ENCODE peak calls at places on chromosome 2, in six cellular contexts. Q is HTR-8/SVneo, S is Ammon's horn, L is CD14-positive monocyte, U is fibroblast of lung, V is RCC 7860. K is an unnamed sample.

GRCh38 chr2:132815522-132815921 is 145.5 kb upstream of the LYPD1 start:
- DNase-seq in L (no peak), V (peak), S (no peak), U (peak), Q (no peak), K (peak)

GRCh38 chr2:18117592-18117991 is 239.1 kb downstream of the KCNS3 start:
- DNase-seq in L (no peak), U (peak), V (peak), S (no peak), Q (no peak), K (no peak)

GRCh38 chr2:231563378-231563961 is 29.2 kb upstream of the TEX44 start:
- DNase-seq in U (peak), Q (peak), S (peak), V (peak), L (peak), K (peak)

GRCh38 chr2:24978661-24979060 is 6.9 kb upstream of the DNAJC27 start:
- DNase-seq in S (no peak), L (no peak), V (no peak), Q (no peak), U (no peak), K (no peak)

GRCh38 chr2:125711081-125711480 is 944.9 kb upstream of the GYPC start:
- DNase-seq in U (no peak), S (no peak), L (no peak), V (no peak), Q (no peak), K (no peak)

GRCh38 chr2:77161009-77161408 is 361.2 kb downstream of the LRRTM4 start:
- DNase-seq in L (no peak), V (peak), U (peak), Q (no peak), S (no peak), K (peak)

GRCh38 chr2:20314562-20315521 is 35.8 kb downstream of the PUM2 start:
- DNase-seq in U (peak), V (no peak), Q (no peak), L (no peak), S (no peak), K (no peak)

GRCh38 chr2:60152226-60152833 is 401.1 kb downstream of the BCL11A start:
- DNase-seq in U (peak), V (no peak), S (no peak), L (no peak), Q (no peak), K (no peak)

GRCh38 chr2:240797500-240797895 is 22.5 kb downstream of the KIF1A start:
- DNase-seq in S (no peak), U (no peak), V (no peak), L (peak), Q (no peak), K (no peak)

GRCh38 chr2:48952071-48952604 is 196.6 kb upstream of the LHCGR start:
- DNase-seq in S (no peak), Q (no peak), L (no peak), U (no peak), V (no peak), K (no peak)

GRCh38 chr2:62287895-62288589 is 92.1 kb downstream of the B3GNT2 start:
- DNase-seq in U (peak), V (peak), L (peak), S (no peak), Q (peak), K (no peak)

GRCh38 chr2:20156051-20156730 is 68.7 kb downstream of the SDC1 start:
- DNase-seq in U (no peak), L (no peak), V (no peak), S (no peak), Q (no peak), K (no peak)

GRCh38 chr2:101698419-101699190 is 1.1 kb downstream of the MAP4K4 start:
- DNase-seq in S (peak), L (no peak), V (no peak), Q (no peak), U (peak), K (no peak)

GRCh38 chr2:42202299-42203008 is 33.3 kb downstream of the EML4 start:
- DNase-seq in V (no peak), S (no peak), Q (no peak), U (peak), L (no peak), K (no peak)

GRCh38 chr2:174593574-174594203 is 3.9 kb downstream of the WIPF1 start:
- DNase-seq in S (peak), L (peak), V (peak), Q (peak), U (peak), K (no peak)

GRCh38 chr2:70248810-70249438 is 496 bp upstream of the TIA1 start:
- DNase-seq in U (peak), V (peak), S (peak), Q (no peak), L (peak), K (no peak)

GRCh38 chr2:41719756-41720155 is 328.1 kb upstream of the PKDCC start:
- DNase-seq in L (no peak), V (no peak), Q (no peak), U (no peak), S (no peak), K (no peak)

GRCh38 chr2:84375020-84375419 is 84.1 kb downstream of the SUCLG1 start:
- DNase-seq in S (no peak), Q (no peak), U (no peak), L (no peak), V (no peak), K (no peak)

GRCh38 chr2:215843579-215843978 is 169.8 kb downstream of the MREG start:
- DNase-seq in U (peak), Q (peak), V (peak), L (no peak), S (peak), K (peak)

GRCh38 chr2:20562540-20563225 is 88.2 kb downstream of the HS1BP3 start:
- DNase-seq in S (no peak), U (no peak), L (no peak), V (no peak), Q (no peak), K (no peak)

GRCh38 chr2:230891509-230891908 is 26.8 kb downstream of the ITM2C start:
- DNase-seq in U (no peak), S (no peak), L (peak), Q (no peak), V (no peak), K (no peak)

GRCh38 chr2:112794131-112794733 is 9.9 kb upstream of the IL1A start:
- DNase-seq in Q (no peak), S (peak), V (peak), L (peak), U (peak), K (no peak)

GRCh38 chr2:37897511-37897910 is 27.6 kb upstream of the RMDN2 start:
- DNase-seq in Q (no peak), U (no peak), S (no peak), L (no peak), V (no peak), K (no peak)

GRCh38 chr2:11698009-11698922 is 28.3 kb upstream of the NTSR2 start:
- DNase-seq in L (no peak), Q (no peak), U (peak), S (peak), V (peak), K (no peak)

GRCh38 chr2:100303744-100304143 is 18.6 kb downstream of the LONRF2 start:
- DNase-seq in L (no peak), S (no peak), Q (no peak), U (no peak), V (no peak), K (no peak)

GRCh38 chr2:216739035-216739434 is 43.7 kb upstream of the IGFBP5 start:
- DNase-seq in S (no peak), Q (no peak), L (no peak), U (no peak), V (no peak), K (no peak)

GRCh38 chr2:69022548-69022947 is 9.6 kb downstream of the ANTXR1 start:
- DNase-seq in S (no peak), Q (no peak), V (no peak), L (no peak), U (no peak), K (no peak)

GRCh38 chr2:70089946-70090523 is 2.8 kb downstream of the PCBP1 start:
- DNase-seq in V (no peak), Q (no peak), L (no peak), S (no peak), U (no peak), K (no peak)

GRCh38 chr2:70528276-70528675 is 25.4 kb downstream of the TGFA start:
- DNase-seq in Q (no peak), U (no peak), V (no peak), S (no peak), L (no peak), K (no peak)

GRCh38 chr2:206176128-206176527 is 16.4 kb downstream of the EEF1B2 start:
- DNase-seq in Q (no peak), V (no peak), U (peak), S (peak), L (no peak), K (no peak)

GRCh38 chr2:120673571-120674061 is 62.1 kb upstream of the GLI2 start:
- DNase-seq in Q (no peak), L (no peak), S (no peak), U (no peak), V (no peak), K (no peak)

GRCh38 chr2:195498839-195499490 is 158.1 kb upstream of the SLC39A10 start:
- DNase-seq in S (no peak), U (peak), L (no peak), Q (no peak), V (no peak), K (no peak)

GRCh38 chr2:181778621-181779195 is 98.4 kb upstream of the NEUROD1 start:
- DNase-seq in S (peak), Q (no peak), U (peak), V (no peak), L (no peak), K (no peak)

GRCh38 chr2:26855516-26855915 is 7.6 kb downstream of the DPYSL5 start:
- DNase-seq in L (no peak), S (no peak), Q (no peak), U (no peak), V (no peak), K (no peak)

GRCh38 chr2:35963344-35963743 is 392.2 kb upstream of the CRIM1 start:
- DNase-seq in Q (no peak), L (no peak), S (no peak), U (no peak), V (no peak), K (no peak)

GRCh38 chr2:200814917-200815316 is 3.2 kb downstream of the BZW1 start:
- DNase-seq in U (no peak), L (no peak), S (no peak), Q (no peak), V (no peak), K (no peak)

GRCh38 chr2:48717826-48718225 is 37.7 kb downstream of the LHCGR start:
- DNase-seq in S (no peak), L (no peak), V (no peak), U (no peak), Q (no peak), K (no peak)

GRCh38 chr2:61898810-61899209 is 6.7 kb upstream of the COMMD1 start:
- DNase-seq in V (no peak), U (no peak), S (peak), L (no peak), Q (peak), K (no peak)

GRCh38 chr2:9990735-9991134 is 39.2 kb downstream of the GRHL1 start:
- DNase-seq in V (peak), S (no peak), U (no peak), L (no peak), Q (no peak), K (no peak)

K was measured in retinal pigment epithelial cell.